ENCODE peak calls at places on chromosome 1, in seven cellular contexts. W is HepG2, V is mammary epithelial cell, C is mesenchymal stem cell, O is GM23248, Q is H1, F is IMR-90. A is an unnamed sample. For H3K9me3 and H3K4me1, the result is how much of the 10 kb centered on the place peaks cover.

GRCh38 chr1:41045740-41046139 is 24.2 kb upstream of the SLFNL1 start:
- DNase-seq in W (no peak), V (peak), C (no peak), O (peak), Q (no peak), F (peak), A (peak)

GRCh38 chr1:212916395-212917133 is 33.8 kb upstream of the VASH2 start:
- DNase-seq in W (peak), V (peak), C (peak), O (peak), Q (no peak), F (peak), A (no peak)

GRCh38 chr1:21651214-21652042 is 17.7 kb downstream of the RAP1GAP start:
- DNase-seq in W (no peak), V (peak), C (no peak), O (peak), Q (no peak), F (no peak), A (peak)

GRCh38 chr1:38817267-38817957 is 42.2 kb downstream of the RRAGC start:
- DNase-seq in W (no peak), V (no peak), C (no peak), O (no peak), Q (no peak), F (no peak), A (no peak)

GRCh38 chr1:119582801-119583200 is 65.3 kb downstream of the ZNF697 start:
- DNase-seq in W (peak), V (peak), C (peak), O (peak), Q (peak), F (peak), A (peak)

GRCh38 chr1:189708674-189709073 is 769.0 kb downstream of the BRINP3 start:
- DNase-seq in W (no peak), V (peak), C (no peak), O (no peak), Q (no peak), F (peak), A (no peak)

GRCh38 chr1:192516776-192517297 is 58.7 kb upstream of the RGS1 start:
- DNase-seq in W (no peak), V (no peak), C (peak), O (no peak), Q (no peak), F (no peak), A (no peak)

GRCh38 chr1:224513787-224514209 is 79.2 kb upstream of the WDR26 start:
- DNase-seq in W (peak), V (peak), C (peak), O (peak), Q (no peak), F (peak), A (peak)

GRCh38 chr1:205072286-205072685 is 12.0 kb downstream of the TMEM81 start:
- DNase-seq in W (no peak), V (no peak), C (no peak), O (no peak), Q (no peak), F (no peak), A (no peak)

GRCh38 chr1:2908081-2908480 is 106.6 kb upstream of the TTC34 start:
- DNase-seq in W (no peak), V (no peak), C (no peak), O (no peak), Q (no peak), F (no peak), A (no peak)

GRCh38 chr1:2907051-2907450 is 105.6 kb upstream of the TTC34 start:
- DNase-seq in W (no peak), V (no peak), C (no peak), O (no peak), Q (no peak), F (no peak), A (no peak)

GRCh38 chr1:2909797-2910196 is 108.3 kb upstream of the TTC34 start:
- DNase-seq in W (no peak), V (no peak), C (no peak), O (no peak), Q (no peak), F (no peak), A (no peak)

GRCh38 chr1:2910211-2910610 is 108.7 kb upstream of the TTC34 start:
- DNase-seq in W (no peak), V (no peak), C (no peak), O (no peak), Q (no peak), F (no peak), A (no peak)

GRCh38 chr1:2908561-2908960 is 107.1 kb upstream of the TTC34 start:
- DNase-seq in W (no peak), V (no peak), C (no peak), O (no peak), Q (no peak), F (no peak), A (no peak)
- H3K9me3 ChIP-seq in W (under half), V (half or more), C (under half), O (under half), Q (half or more), F (half or more), A (under half)

GRCh38 chr1:186760426-186760825 is 68.3 kb upstream of the PLA2G4A start:
- DNase-seq in W (no peak), V (no peak), C (no peak), O (no peak), Q (no peak), F (no peak), A (no peak)
- H2AFZ ChIP-seq in W (no peak), V (no peak), C (no peak), O (no peak), Q (no peak), F (no peak), A (no peak)

DNA sequence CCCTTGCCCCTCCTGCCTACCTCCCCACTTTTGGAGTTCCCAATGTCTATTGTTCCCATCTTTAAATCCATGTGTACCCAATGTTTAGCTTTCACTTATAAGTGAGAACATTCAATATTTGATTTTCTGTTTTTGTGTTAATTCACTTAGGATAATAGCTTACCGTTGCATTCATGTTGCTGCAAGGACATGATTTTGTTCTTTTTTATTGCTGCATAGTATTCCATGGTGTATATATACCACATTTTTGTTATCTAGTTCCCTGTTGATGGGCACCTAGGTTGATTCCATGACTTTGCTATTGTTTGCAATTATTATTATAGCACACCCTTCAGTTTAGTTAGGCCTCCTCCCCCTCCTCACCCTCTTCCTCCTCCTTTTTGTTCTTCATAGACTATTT is 33.5 kb upstream of the ADAR start:
- DNase-seq in W (no peak), V (no peak), C (no peak), O (no peak), Q (no peak), F (no peak), A (no peak)
- H3K4me1 ChIP-seq in W (under half), V (under half), C (under half), O (under half), Q (under half), F (under half), A (under half)

GRCh38 chr1:99955375-99955774 is 14.4 kb upstream of the SLC35A3 start:
- DNase-seq in W (no peak), V (no peak), C (no peak), O (no peak), Q (no peak), F (no peak), A (no peak)
- H3K9me3 ChIP-seq in W (under half), V (under half), C (under half), O (under half), Q (under half), F (under half), A (under half)

GRCh38 chr1:243315933-243316332 is 60.1 kb downstream of the SDCCAG8 start:
- DNase-seq in W (no peak), V (no peak), C (no peak), O (no peak), Q (no peak), F (no peak), A (no peak)

GRCh38 chr1:243315455-243315854 is 59.6 kb downstream of the SDCCAG8 start:
- DNase-seq in W (no peak), V (no peak), C (no peak), O (peak), Q (no peak), F (peak), A (no peak)

GRCh38 chr1:243312962-243313634 is 57.3 kb downstream of the SDCCAG8 start:
- DNase-seq in W (no peak), V (peak), C (no peak), O (no peak), Q (no peak), F (no peak), A (no peak)

GRCh38 chr1:243313635-243314536 is 58.0 kb downstream of the SDCCAG8 start:
- DNase-seq in W (no peak), V (no peak), C (no peak), O (no peak), Q (no peak), F (no peak), A (no peak)

GRCh38 chr1:243311809-243312208 is 56.0 kb downstream of the SDCCAG8 start:
- DNase-seq in W (no peak), V (no peak), C (no peak), O (no peak), Q (no peak), F (no peak), A (no peak)
- H2AFZ ChIP-seq in W (no peak), V (no peak), C (no peak), O (no peak), Q (no peak), F (no peak), A (no peak)

GRCh38 chr1:61448934-61449368 is 276.0 kb downstream of the TM2D1 start:
- DNase-seq in W (no peak), V (peak), C (no peak), O (peak), Q (no peak), F (no peak), A (no peak)
- H3K4me1 ChIP-seq in W (under half), V (under half), C (under half), O (under half), Q (under half), F (under half), A (under half)

DNA sequence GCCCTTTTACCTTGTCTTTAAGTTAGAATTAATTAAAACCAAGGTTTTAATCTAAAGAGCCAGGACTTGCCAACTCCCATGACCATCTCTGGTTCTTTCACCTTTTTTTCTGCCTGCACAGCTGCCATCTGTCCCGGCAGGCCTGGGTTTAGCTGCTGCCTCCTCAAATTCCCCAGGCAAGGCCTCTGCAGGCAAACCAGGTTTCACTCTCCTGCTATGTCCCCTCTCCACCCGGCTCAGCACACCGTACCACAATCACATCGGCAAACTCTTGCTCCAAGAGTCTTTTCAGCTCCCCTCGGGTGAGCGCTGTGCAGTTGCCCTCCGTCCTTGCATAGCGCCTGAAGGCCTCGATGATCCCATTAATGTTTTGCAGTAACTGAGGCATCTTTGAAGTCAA is 2.2 kb downstream of the CRNN start:
- DNase-seq in W (no peak), V (no peak), C (no peak), O (no peak), Q (no peak), F (no peak), A (no peak)
- H3K9me3 ChIP-seq in W (under half), V (under half), C (under half), O (under half), Q (half or more), F (under half), A (under half)

DNA sequence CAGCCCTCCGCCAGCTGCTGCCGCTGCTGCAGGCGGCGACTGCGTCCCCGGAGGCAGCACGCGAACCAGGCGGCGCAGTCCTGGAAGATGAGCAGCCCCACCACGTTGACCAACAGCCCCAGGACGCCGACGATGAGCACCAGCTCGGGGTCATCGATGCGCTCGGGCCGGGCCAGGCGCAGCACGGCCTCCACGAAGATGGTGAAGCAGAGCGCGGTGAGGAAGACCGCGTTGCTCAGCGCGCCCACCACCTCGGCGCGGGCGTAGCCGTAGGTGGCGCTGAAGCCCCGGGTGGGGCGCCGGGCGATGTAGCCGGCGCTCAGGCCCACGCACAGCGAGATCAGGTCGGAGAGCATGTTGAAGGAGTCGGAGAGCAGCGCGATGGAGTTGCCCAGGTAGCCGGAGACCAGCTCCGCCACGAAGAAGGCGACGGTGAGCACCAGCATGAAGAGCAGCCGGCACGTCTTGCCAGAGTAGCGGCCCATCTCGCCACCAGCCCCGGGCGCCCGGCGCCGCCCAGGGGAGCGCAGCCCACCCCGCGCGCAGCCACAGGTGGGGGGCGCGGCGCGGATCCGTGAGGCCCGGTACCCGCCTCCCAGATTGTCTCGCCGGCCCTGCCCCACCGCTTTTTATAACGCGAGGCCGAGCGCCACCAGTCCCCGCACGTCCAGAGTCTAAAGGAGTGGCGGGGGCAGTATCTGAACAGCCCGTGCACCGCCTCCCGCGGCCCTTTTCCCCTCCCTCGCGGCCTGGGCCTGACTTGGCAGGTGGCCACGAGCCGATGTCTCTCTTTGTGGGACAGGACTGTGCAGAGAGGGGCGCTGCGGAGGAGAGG is at the start of gene SLC30A10:
- DNase-seq in W (peak), V (peak), C (peak), O (peak), Q (no peak), F (no peak), A (no peak)
- H2AFZ ChIP-seq in W (peak), V (peak), C (peak), O (peak), Q (peak), F (peak), A (no peak)

GRCh38 chr1:207823531-207823879 is 71.7 kb downstream of the CD46 start:
- DNase-seq in W (no peak), V (no peak), C (no peak), O (no peak), Q (no peak), F (no peak), A (no peak)

GRCh38 chr1:207825296-207825695 is 73.4 kb downstream of the CD46 start:
- DNase-seq in W (no peak), V (no peak), C (no peak), O (no peak), Q (no peak), F (no peak), A (no peak)

GRCh38 chr1:207822602-207823451 is 71.0 kb downstream of the CD46 start:
- DNase-seq in W (no peak), V (no peak), C (peak), O (peak), Q (no peak), F (peak), A (peak)

GRCh38 chr1:207824691-207825090 is 72.8 kb downstream of the CD46 start:
- DNase-seq in W (no peak), V (peak), C (peak), O (peak), Q (no peak), F (no peak), A (no peak)

DNA sequence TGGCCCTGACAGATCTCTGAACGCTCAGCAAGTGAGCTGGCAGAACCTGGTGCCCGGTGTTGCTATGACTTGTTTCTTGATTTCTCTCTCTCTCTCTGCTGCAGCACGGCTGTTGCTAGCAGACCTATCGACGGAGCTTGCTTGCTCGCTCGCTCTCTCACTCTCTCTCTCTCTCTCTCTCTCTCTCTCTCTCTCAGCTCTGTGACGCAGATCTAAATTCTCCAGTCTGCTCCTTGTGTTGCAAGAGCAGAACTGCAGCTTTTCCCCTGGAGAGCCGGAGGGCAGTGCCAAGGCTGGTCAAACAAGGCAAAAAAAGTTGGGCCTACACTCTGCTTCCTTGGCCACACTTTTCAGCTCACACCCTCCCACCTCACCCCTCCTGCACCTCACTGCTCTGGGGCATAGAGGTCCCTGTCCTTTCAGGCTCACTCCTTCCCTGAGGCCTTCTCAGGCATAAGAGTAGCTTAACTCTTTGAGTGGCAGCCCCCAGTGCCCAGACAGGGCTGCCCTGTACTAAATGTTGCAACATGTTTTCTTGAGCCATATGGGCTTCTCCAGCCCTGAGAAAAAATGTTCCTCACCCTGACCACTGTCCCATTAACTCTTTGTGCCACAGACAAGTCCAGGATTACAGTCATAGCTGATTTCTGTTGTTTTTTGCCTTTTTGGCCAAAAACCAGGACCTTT is 72.2 kb downstream of the CD46 start:
- DNase-seq in W (peak), V (peak), C (peak), O (peak), Q (peak), F (peak), A (peak)
- H3K4me1 ChIP-seq in W (half or more), V (under half), C (under half), O (under half), Q (under half), F (under half), A (under half)

DNA sequence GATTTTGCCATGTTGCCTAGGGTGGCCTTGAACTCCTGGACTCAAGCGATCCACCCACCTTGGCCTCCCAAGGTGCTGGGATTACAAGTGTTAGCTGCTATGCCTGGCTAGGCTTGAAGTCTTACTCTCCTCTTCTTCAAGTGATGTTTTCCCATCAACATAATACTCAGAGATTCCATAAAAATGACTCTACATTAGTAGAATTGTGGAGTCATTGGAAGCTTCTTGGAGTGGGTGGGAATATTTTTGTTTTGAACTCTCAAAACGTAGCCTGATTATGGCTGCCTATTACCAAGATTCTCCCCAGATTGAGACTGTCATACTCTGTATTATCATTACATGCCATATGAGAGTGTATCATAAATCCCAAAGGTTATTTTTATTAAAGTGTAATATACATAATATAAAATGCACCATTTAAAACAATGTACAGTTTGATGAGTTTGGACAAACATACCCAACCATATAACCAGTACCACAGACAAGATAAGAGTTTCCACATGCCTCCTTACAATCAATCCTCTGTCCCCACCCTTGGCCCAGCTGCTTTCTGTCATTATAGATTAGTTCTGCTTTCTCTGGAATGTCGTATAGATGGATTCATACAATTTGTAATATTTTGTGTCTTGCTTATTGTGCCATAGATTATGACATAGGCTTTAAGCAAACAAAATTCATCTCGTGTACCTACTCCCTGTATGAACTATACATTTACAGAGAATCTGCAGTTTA is 8.0 kb upstream of the DNM3 start:
- DNase-seq in W (no peak), V (no peak), C (no peak), O (peak), Q (no peak), F (peak), A (no peak)
- H3K9me3 ChIP-seq in W (under half), V (under half), C (under half), O (under half), Q (under half), F (under half), A (under half)